ENCODE peak calls at places on chromosomes 1 and 21, in five cellular contexts. U is retinal pigment epithelial cell, X is upper lobe of right lung, L is spleen, T is fibroblast of mammary gland. V is an unnamed sample.

GRCh38 chr1:202234331-202235002 is 40.9 kb downstream of the LGR6 start:
- DNase-seq in U (peak; percentile 83), X (no peak), L (no peak), T (peak; percentile 18), V (peak; percentile 57)

GRCh38 chr1:37292789-37293188 is 181.6 kb upstream of the ZC3H12A start:
- DNase-seq in U (no peak), X (no peak), L (peak; percentile 40), T (no peak), V (no peak)

GRCh38 chr1:57712846-57713245 is 289.0 kb upstream of the DAB1 start:
- DNase-seq in U (no peak), X (no peak), L (no peak), T (no peak), V (no peak)

GRCh38 chr1:6035719-6036118 is 10.0 kb upstream of the KCNAB2 start:
- DNase-seq in U (no peak), X (no peak), L (no peak), T (no peak), V (no peak)

GRCh38 chr1:76425104-76425842 is 350.7 kb downstream of the ST6GALNAC3 start:
- DNase-seq in U (no peak), X (no peak), L (no peak), T (peak; percentile 1), V (no peak)

GRCh38 chr1:203316626-203317093 is 11.3 kb downstream of the BTG2 start:
- DNase-seq in U (peak; percentile 62), X (no peak), L (no peak), T (no peak), V (peak; percentile 96)

GRCh38 chr1:82225407-82226197 is 424.9 kb downstream of the ADGRL2 start:
- DNase-seq in U (peak; percentile 53), X (no peak), L (no peak), T (peak; percentile 75), V (peak; percentile 82)

GRCh38 chr1:210647406-210648333 is 319.0 kb downstream of the HHAT start:
- DNase-seq in U (peak; percentile 52), X (no peak), L (no peak), T (peak; percentile 43), V (peak; percentile 52)

GRCh38 chr21:33255404-33255803 is 10.8 kb upstream of the IL10RB start:
- DNase-seq in U (no peak), X (no peak), L (no peak), T (no peak), V (no peak)

GRCh38 chr1:213122514-213122929 is 71.5 kb downstream of the RPS6KC1 start:
- DNase-seq in U (peak; percentile 16), X (no peak), L (no peak), T (peak; percentile 76), V (peak; percentile 82)

GRCh38 chr1:241950390-241950789 is 7.2 kb upstream of the BECN2 start:
- DNase-seq in U (no peak), X (no peak), L (no peak), T (peak; percentile 96), V (peak; percentile 88)

GRCh38 chr21:34157456-34158025 is 84.2 kb downstream of the MRPS6 start:
- DNase-seq in U (peak; percentile 80), X (no peak), L (no peak), T (no peak), V (no peak)

GRCh38 chr1:30881266-30882181 is 27.0 kb downstream of the SDC3 start:
- DNase-seq in U (no peak), X (no peak), L (peak; percentile 90), T (no peak), V (no peak)

GRCh38 chr1:41678141-41678878 is 193.8 kb upstream of the EDN2 start:
- DNase-seq in U (no peak), X (peak; percentile 61), L (peak; percentile 74), T (peak; percentile 91), V (no peak)

GRCh38 chr1:64895500-64895899 is 70.8 kb downstream of the JAK1 start:
- DNase-seq in U (no peak), X (no peak), L (no peak), T (no peak), V (no peak)

GRCh38 chr1:28437260-28437923 is 67.9 kb downstream of the PHACTR4 start:
- DNase-seq in U (peak; percentile 77), X (no peak), L (no peak), T (peak; percentile 82), V (peak; percentile 77)

GRCh38 chr21:38815060-38815405 is 9.3 kb downstream of the ETS2 start:
- DNase-seq in U (no peak), X (no peak), L (no peak), T (peak; percentile 65), V (no peak)

GRCh38 chr1:147719029-147719703 is 41.2 kb downstream of the GJA5 start:
- DNase-seq in U (no peak), X (no peak), L (no peak), T (no peak), V (no peak)

GRCh38 chr1:155504207-155504606 is 58.4 kb downstream of the ASH1L start:
- DNase-seq in U (no peak), X (no peak), L (no peak), T (peak; percentile 56), V (peak; percentile 70)

GRCh38 chr1:110119843-110120242 is 7.6 kb downstream of the UBL4B start:
- DNase-seq in U (no peak), X (no peak), L (peak; percentile 44), T (no peak), V (no peak)

GRCh38 chr21:38351961-38352521 is 95.2 kb downstream of the KCNJ15 start:
- DNase-seq in U (peak; percentile 52), X (no peak), L (no peak), T (peak; percentile 93), V (peak; percentile 84)

GRCh38 chr1:183546427-183546826 is 43.8 kb downstream of the NCF2 start:
- DNase-seq in U (no peak), X (no peak), L (no peak), T (no peak), V (peak; percentile 30)

GRCh38 chr1:162033445-162033844 is 9.8 kb upstream of the OLFML2B start:
- DNase-seq in U (no peak), X (no peak), L (no peak), T (no peak), V (peak; percentile 18)

GRCh38 chr1:69433073-69433472 is 134.6 kb upstream of the LRRC7 start:
- DNase-seq in U (no peak), X (no peak), L (no peak), T (no peak), V (no peak)

GRCh38 chr1:222654849-222655248 is 37.0 kb downstream of the MIA3 start:
- DNase-seq in U (no peak), X (no peak), L (peak; percentile 80), T (peak; percentile 49), V (peak; percentile 7)

GRCh38 chr21:42763578-42764442 is 110.4 kb downstream of the PDE9A start:
- DNase-seq in U (no peak), X (peak; percentile 78), L (peak; percentile 58), T (no peak), V (no peak)

GRCh38 chr1:91805343-91805801 is 80.6 kb downstream of the TGFBR3 start:
- DNase-seq in U (no peak), X (no peak), L (no peak), T (no peak), V (no peak)

GRCh38 chr1:91806777-91807700 is 78.9 kb downstream of the TGFBR3 start:
- DNase-seq in U (no peak), X (no peak), L (no peak), T (peak; percentile 65), V (peak; percentile 96)

GRCh38 chr1:91804546-91805023 is 81.4 kb downstream of the TGFBR3 start:
- DNase-seq in U (no peak), X (no peak), L (no peak), T (peak; percentile 92), V (no peak)

GRCh38 chr1:91807921-91808620 is 77.9 kb downstream of the TGFBR3 start:
- DNase-seq in U (no peak), X (no peak), L (no peak), T (no peak), V (peak; percentile 28)

GRCh38 chr1:91806146-91806545 is 79.8 kb downstream of the TGFBR3 start:
- DNase-seq in U (no peak), X (no peak), L (no peak), T (no peak), V (peak; percentile 29)
- H3K4me3 ChIP-seq in U (no peak overlapping the region), X (no peak overlapping the region), L (no peak overlapping the region), T (no peak overlapping the region), V (no peak overlapping the region)

DNA sequence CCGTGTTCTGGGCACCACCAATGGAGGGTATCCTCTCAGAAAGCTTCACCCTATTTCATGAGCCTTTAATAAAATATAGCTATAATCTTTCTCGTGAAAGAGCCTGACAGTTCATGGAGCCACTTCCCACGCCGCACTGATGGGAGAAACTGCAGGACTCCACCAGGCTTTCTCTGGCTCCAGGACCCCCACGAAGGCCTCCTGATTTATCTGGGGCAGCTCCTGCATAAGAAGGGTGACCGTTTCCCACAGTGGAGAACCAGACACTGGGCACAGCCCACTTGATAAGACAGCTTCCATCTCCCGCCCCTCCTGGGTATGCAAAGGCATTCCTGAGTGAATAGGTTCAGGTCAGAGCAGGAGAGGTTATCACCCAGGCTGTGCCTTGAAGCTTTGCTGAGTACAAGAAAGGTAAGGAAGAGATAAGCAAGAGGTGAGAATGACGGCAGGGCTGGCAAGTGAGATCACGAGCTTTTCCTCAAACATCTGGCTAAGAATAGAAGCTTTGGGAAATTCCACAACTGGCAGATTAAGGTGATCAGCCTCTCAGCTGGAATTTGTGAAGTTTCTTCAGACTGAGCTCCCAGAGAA is 499.8 kb downstream of the KIF26B start:
- DNase-seq in U (no peak), X (no peak), L (peak; percentile 60), T (no peak), V (peak; percentile 25)
- TF ChIP-seq CTCF in U (no peak), X (no peak), L (no peak), T (no peak), V (no peak)

DNA sequence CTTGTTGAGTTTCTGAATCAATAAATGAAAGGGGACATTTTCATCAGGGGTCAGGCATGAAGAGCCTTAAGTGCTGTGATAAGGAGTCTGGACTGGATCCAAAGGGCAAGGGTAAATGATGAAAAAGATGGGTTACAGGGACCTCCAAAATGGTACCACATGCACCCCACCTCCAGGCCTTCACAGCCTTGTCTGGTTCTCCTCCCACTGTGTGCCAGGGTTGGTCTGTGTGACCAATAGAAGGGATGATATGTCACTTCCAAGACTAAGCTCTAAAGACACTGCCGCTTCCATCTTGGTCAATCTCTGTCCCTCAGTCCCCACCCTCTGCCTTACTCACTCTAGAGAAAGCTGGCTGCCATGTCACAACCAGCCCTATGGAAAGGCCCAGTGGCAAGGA is 140.6 kb downstream of the ZNF281 start:
- DNase-seq in U (no peak), X (no peak), L (no peak), T (no peak), V (no peak)
- H3K4me3 ChIP-seq in U (no peak overlapping the region), X (no peak overlapping the region), L (no peak overlapping the region), T (no peak overlapping the region), V (no peak overlapping the region)

GRCh38 chr1:93332368-93332767 is 13.3 kb upstream of the DR1 start:
- DNase-seq in U (no peak), X (no peak), L (no peak), T (no peak), V (no peak)
- TF ChIP-seq CTCF in U (no peak), X (no peak), L (no peak), T (no peak), V (no peak)

GRCh38 chr1:58785424-58786058 is 1.7 kb upstream of the JUN start:
- DNase-seq in U (no peak), X (peak; percentile 86), L (peak; percentile 88), T (peak; percentile 38), V (peak; percentile 55)
- H3K4me3 ChIP-seq in U (peak overlapping the region; percentile 91), X (peak overlapping the region; percentile 77), L (peak overlapping the region; percentile 88), T (peak overlapping the region; percentile 80), V (peak overlapping the region; percentile 80)